ENCODE peak calls at places on chromosomes 1 and 21, in eight cellular contexts. A is lung; G is SW480; I is head of caudate nucleus; U is fibroblast of villous mesenchyme; Z is astrocyte of the spinal cord; H is NCI-H1092 treated with DMSO at 0.1 percent for 48 hours; P is NK-92 treated with Interleukin-12 subunit alpha and Interleukin-12 subunit beta, amount 100 ng/mL, for 24 hours. D is an unnamed sample.

GRCh38 chr1:86704972-86705632 is 726 bp downstream of the SH3GLB1 start:
- DNase-seq in A (peak), G (peak), I (peak), U (peak), Z (peak), H (peak), P (peak), D (peak)

GRCh38 chr1:23383547-23384311 is 14.1 kb upstream of the ZNF436 start:
- DNase-seq in A (no peak), G (no peak), I (no peak), U (no peak), Z (no peak), H (no peak), P (no peak), D (no peak)

GRCh38 chr21:31339736-31340135 is 4.3 kb downstream of the TIAM1 start:
- DNase-seq in A (no peak), G (no peak), I (no peak), U (no peak), Z (no peak), H (no peak), P (no peak), D (no peak)

GRCh38 chr1:180907313-180908055 is 5.2 kb upstream of the KIAA1614 start:
- DNase-seq in A (no peak), G (no peak), I (no peak), U (no peak), Z (no peak), H (no peak), P (no peak), D (no peak)

GRCh38 chr1:204075116-204075636 is 2.3 kb downstream of the SOX13 start:
- DNase-seq in A (no peak), G (no peak), I (no peak), U (peak), Z (no peak), H (peak), P (no peak), D (no peak)

GRCh38 chr1:109134423-109134822 is 20.5 kb downstream of the ELAPOR1 start:
- DNase-seq in A (no peak), G (no peak), I (no peak), U (no peak), Z (no peak), H (peak), P (no peak), D (no peak)

GRCh38 chr21:28393279-28393678 is 599.4 kb downstream of the LTN1 start:
- DNase-seq in A (no peak), G (peak), I (no peak), U (no peak), Z (no peak), H (no peak), P (no peak), D (peak)

GRCh38 chr21:44931137-44931500 is 8.7 kb upstream of the SLX9 start:
- DNase-seq in A (no peak), G (peak), I (no peak), U (peak), Z (no peak), H (no peak), P (no peak), D (no peak)

GRCh38 chr1:169003864-169004516 is 102.5 kb upstream of the ATP1B1 start:
- DNase-seq in A (peak), G (no peak), I (no peak), U (peak), Z (no peak), H (no peak), P (no peak), D (peak)

GRCh38 chr21:41753001-41753725 is 13.7 kb downstream of the RIPK4 start:
- DNase-seq in A (no peak), G (no peak), I (no peak), U (no peak), Z (no peak), H (no peak), P (no peak), D (no peak)